ENCODE peak calls at places on chromosome 9, in nine cellular contexts. Y is activated CD8-positive, alpha-beta T cell treated with anti-CD3 and anti-CD28 coated beads for 36 hours; S is stomach; Z is HFF-Myc; T is fibroblast of villous mesenchyme; F is cardiac muscle cell; E is B cell; N is pancreas; A is nephron progenitor cell. G is an unnamed sample.

GRCh38 chr9:72477862-72478564 is 43.4 kb upstream of the TMC1 start:
- DNase-seq in Y (peak), S (peak), Z (peak), T (peak), F (peak), E (no peak), N (no peak), A (no peak), G (no peak)

GRCh38 chr9:131529597-131530545 is 1.2 kb downstream of the UCK1 start:
- DNase-seq in Y (no peak), S (no peak), Z (no peak), T (no peak), F (no peak), E (no peak), N (no peak), A (no peak), G (no peak)

GRCh38 chr9:97889941-97890557 is 32.3 kb downstream of the TRMO start:
- DNase-seq in Y (peak), S (peak), Z (no peak), T (peak), F (peak), E (peak), N (no peak), A (peak), G (no peak)

GRCh38 chr9:105694848-105695581 is 674 bp downstream of the TMEM38B start:
- DNase-seq in Y (peak), S (peak), Z (no peak), T (peak), F (peak), E (peak), N (peak), A (peak), G (peak)

GRCh38 chr9:130186839-130187522 is 14.8 kb downstream of the NCS1 start:
- DNase-seq in Y (no peak), S (peak), Z (no peak), T (peak), F (peak), E (no peak), N (no peak), A (no peak), G (peak)

GRCh38 chr9:19512432-19512831 is 103.6 kb downstream of the ACER2 start:
- DNase-seq in Y (no peak), S (no peak), Z (no peak), T (no peak), F (no peak), E (no peak), N (no peak), A (no peak), G (no peak)

GRCh38 chr9:91073049-91073810 is 271.6 kb downstream of the SYK start:
- DNase-seq in Y (no peak), S (no peak), Z (no peak), T (no peak), F (no peak), E (no peak), N (no peak), A (no peak), G (no peak)

GRCh38 chr9:83477571-83477970 is 60.6 kb downstream of the FRMD3 start:
- DNase-seq in Y (no peak), S (no peak), Z (no peak), T (no peak), F (no peak), E (no peak), N (no peak), A (no peak), G (no peak)

GRCh38 chr9:131398204-131398603 is 4.3 kb downstream of the PRRC2B start:
- DNase-seq in Y (peak), S (peak), Z (no peak), T (no peak), F (no peak), E (peak), N (no peak), A (no peak), G (no peak)

DNA sequence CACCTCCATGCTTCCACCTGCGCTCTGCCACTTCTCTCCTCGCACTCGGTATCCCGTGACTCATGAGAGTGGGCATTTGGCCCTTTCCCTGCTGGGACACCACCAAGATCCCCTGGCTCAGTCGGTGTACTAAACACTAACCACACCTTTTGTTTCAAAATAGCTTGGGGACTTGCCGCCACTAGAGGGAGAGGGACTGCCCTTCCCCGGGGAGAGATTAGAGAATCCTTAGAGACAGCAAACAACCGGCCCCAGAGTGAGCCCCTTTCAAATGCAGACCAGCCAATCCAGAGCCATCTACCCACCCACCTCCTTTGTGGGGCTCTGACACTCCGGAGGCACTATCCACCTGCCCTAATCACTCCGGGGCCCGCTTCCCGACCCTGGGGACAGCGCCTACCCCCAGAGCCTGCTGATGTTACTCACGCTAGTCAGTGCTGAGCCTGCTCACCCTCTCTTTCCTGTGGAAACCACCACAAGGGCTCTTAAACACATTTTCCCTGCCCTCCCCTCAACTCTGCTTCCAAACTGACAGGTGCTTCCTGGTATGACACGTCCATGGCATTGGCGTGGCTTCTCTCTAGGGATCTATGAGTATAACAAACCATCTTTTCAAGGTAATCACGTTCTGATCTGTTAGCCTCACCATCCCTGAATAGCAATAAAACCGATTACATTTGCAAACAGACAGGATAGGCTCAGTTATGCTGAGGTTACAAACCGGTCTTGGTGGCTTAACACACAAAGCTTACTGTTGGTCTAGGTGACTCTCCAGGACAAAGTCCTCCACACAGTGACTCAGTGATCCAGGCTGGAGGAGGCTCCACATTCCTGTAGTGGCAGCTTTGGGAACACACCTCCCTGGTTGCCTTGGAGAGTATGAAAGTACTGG is 180.1 kb upstream of the MVB12B start:
- DNase-seq in Y (peak), S (peak), Z (no peak), T (no peak), F (no peak), E (peak), N (no peak), A (peak), G (peak)
- TF ChIP-seq CTCF in Y (peak), S (peak), Z (peak), T (peak), F (peak), E (peak), N (no peak), A (peak), G (peak)

GRCh38 chr9:114288233-114289051 is 34.5 kb upstream of the ORM1 start:
- DNase-seq in Y (no peak), S (peak), Z (no peak), T (peak), F (peak), E (no peak), N (peak), A (peak), G (peak)
- TF ChIP-seq CTCF in Y (no peak), S (no peak), Z (no peak), T (no peak), F (no peak), E (no peak), N (no peak), A (no peak), G (peak)

GRCh38 chr9:69671904-69672827 is at the start of gene APBA1:
- DNase-seq in Y (peak), S (peak), Z (no peak), T (peak), F (peak), E (peak), N (peak), A (peak), G (peak)
- TF ChIP-seq CTCF in Y (no peak), S (no peak), Z (no peak), T (no peak), F (no peak), E (no peak), N (no peak), A (no peak), G (peak)

GRCh38 chr9:111037744-111038335 is 430 bp downstream of the LPAR1 start:
- DNase-seq in Y (no peak), S (peak), Z (no peak), T (peak), F (peak), E (peak), N (peak), A (peak), G (peak)
- TF ChIP-seq CTCF in Y (no peak), S (no peak), Z (peak), T (no peak), F (peak), E (no peak), N (no peak), A (peak), G (peak)

GRCh38 chr9:26973989-26974388 is 17.8 kb downstream of the IFT74 start:
- DNase-seq in Y (no peak), S (no peak), Z (no peak), T (no peak), F (no peak), E (no peak), N (no peak), A (no peak), G (no peak)

GRCh38 chr9:26974927-26975326 is 18.7 kb downstream of the IFT74 start:
- DNase-seq in Y (no peak), S (no peak), Z (no peak), T (no peak), F (no peak), E (no peak), N (no peak), A (no peak), G (no peak)

GRCh38 chr9:26971721-26972120 is 15.5 kb downstream of the IFT74 start:
- DNase-seq in Y (no peak), S (no peak), Z (no peak), T (no peak), F (no peak), E (no peak), N (no peak), A (no peak), G (no peak)

DNA sequence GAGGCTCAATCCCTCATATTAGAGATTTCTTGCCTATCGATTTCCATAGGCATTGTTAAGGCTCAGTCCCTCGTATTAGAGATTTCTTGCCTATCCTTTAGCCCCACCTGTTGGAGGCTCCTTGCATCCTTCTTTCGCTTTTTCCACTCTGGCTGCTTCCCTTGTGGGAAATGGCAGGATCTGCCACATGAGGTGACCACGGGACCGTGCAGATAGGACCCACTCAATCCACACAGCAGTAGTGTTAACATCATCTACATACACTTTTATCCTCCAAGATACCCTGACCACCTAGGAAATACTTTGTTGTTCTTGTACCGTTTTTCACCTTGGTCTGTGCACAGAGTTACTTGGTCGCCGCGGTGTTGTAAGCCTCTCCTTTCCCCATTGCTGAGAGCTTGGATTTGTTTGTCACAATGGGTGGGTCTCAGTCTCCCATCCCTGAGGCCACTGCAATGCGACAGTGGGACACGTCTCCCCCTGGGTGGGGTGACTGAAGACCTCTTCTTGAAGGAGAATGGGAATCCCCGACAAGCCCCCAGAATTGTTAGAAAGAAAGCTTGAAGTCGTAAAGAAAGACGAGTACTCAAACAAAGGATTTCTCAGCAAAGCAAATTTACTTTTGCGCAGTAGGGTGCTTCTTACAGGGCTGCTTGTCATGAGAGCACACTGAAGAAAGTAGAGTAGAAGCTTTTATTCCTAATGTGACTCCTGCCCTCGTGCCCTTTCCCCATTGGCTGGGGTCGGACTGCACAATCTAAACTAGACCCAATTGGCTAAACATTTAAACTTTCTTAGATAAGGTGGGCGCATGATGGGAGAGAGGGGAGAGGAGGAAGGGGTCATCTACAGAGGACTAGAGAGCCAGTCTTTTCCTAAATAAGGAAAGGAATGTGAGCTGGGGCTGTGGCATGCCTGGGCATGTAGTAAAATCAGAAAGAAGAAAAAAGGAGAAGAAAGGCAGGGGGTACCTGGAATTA is 19.8 kb downstream of the IFT74 start:
- DNase-seq in Y (peak), S (peak), Z (no peak), T (peak), F (peak), E (peak), N (no peak), A (peak), G (no peak)
- TF ChIP-seq CTCF in Y (peak), S (peak), Z (peak), T (peak), F (peak), E (no peak), N (peak), A (peak), G (peak)

GRCh38 chr9:136726118-136726517 is 13.7 kb downstream of the DIPK1B start:
- DNase-seq in Y (no peak), S (no peak), Z (no peak), T (no peak), F (no peak), E (no peak), N (peak), A (no peak), G (no peak)
- TF ChIP-seq CTCF in Y (no peak), S (no peak), Z (no peak), T (no peak), F (no peak), E (no peak), N (no peak), A (no peak), G (no peak)

DNA sequence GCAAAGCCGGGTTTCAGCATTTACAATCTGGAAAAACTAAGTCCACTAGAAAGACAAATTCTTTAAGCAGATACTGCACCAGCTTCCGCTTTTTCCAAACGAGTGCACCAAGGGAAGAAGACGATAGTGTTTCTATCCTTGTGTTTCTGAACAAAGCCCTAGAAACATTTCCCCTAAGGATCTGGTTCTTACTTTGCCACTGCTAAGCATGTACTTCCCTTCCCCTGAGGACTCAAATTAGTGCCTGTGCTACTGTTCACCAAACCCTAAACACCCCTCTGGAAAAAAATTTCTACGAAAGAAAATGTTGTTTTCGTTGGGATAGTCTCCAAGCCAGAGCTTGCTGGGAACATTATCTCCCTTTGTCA is 294.6 kb downstream of the BNC2 start:
- DNase-seq in Y (no peak), S (no peak), Z (no peak), T (peak), F (peak), E (no peak), N (no peak), A (no peak), G (no peak)
- TF ChIP-seq CTCF in Y (no peak), S (no peak), Z (no peak), T (no peak), F (no peak), E (no peak), N (no peak), A (no peak), G (no peak)

GRCh38 chr9:36416870-36417269 is 16.8 kb upstream of the RNF38 start:
- DNase-seq in Y (no peak), S (no peak), Z (no peak), T (no peak), F (no peak), E (no peak), N (no peak), A (no peak), G (no peak)

DNA sequence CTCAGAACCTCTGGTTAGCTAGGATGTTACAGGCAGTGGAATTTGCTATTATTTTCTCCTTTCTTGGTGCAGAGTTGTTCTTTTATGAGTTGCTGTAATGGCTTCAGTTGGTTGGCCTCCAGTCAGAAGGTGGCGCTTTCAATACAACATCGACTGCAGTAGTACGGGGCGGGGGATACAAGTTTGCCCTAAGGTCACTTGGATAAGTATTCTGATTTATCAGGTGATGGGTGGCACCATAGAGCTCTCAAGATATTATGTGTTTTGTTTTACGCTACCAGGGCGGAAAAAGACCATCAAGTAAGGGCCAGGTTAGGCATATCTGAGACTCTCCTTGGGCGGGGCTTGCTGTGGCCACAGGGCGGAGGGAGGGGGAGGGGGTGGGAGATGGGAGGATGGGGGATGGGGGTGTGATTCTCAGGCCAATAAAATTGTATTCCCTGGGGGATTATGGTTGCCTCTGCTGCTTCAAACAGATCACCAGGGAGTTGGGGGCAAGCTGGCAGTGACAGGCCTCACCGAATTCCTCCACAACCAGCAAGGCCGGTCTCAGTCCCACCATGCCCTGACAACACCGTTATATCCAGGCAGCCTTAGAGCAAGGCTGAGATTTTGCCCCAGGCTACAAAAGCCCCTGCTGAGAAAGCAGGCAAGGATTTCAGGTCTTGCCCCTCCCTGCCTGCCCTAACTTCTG is 15.9 kb upstream of the RNF38 start:
- DNase-seq in Y (no peak), S (no peak), Z (no peak), T (no peak), F (no peak), E (no peak), N (no peak), A (peak), G (no peak)
- TF ChIP-seq CTCF in Y (no peak), S (no peak), Z (no peak), T (no peak), F (no peak), E (no peak), N (no peak), A (no peak), G (no peak)

G was measured in type B pancreatic cell.